ENCODE peak calls at places on chromosomes 2 and 18, in six cellular contexts. F is stomach; Y is psoas muscle; D is CD4-positive, CD25-positive, alpha-beta regulatory T cell; V is A673; E is mesendoderm. K is an unnamed sample.

GRCh38 chr2:5798083-5798482 is 105.9 kb downstream of the SOX11 start:
- DNase-seq in Y (no peak), D (no peak), F (no peak), V (peak; percentile 4), E (peak; percentile 6), K (no peak)

GRCh38 chr2:11683486-11683885 is 13.5 kb upstream of the NTSR2 start:
- DNase-seq in E (peak; percentile 56), Y (no peak), V (no peak), D (no peak), F (peak; percentile 24), K (no peak)

GRCh38 chr2:213122730-213123129 is 28.7 kb downstream of the IKZF2 start:
- DNase-seq in D (no peak), E (no peak), F (no peak), Y (no peak), V (peak; percentile 88), K (no peak)

GRCh38 chr2:62369549-62370164 is 136.3 kb downstream of the TMEM17 start:
- DNase-seq in F (no peak), E (peak; percentile 67), D (no peak), Y (no peak), V (no peak), K (no peak)

GRCh38 chr2:207975910-207976309 is 49.4 kb downstream of the PLEKHM3 start:
- DNase-seq in F (no peak), Y (no peak), D (no peak), E (no peak), V (no peak), K (no peak)

GRCh38 chr2:46096272-46096671 is 200.9 kb upstream of the EPAS1 start:
- DNase-seq in E (peak; percentile 24), D (no peak), V (no peak), F (no peak), Y (no peak), K (no peak)

GRCh38 chr2:148982282-148982681 is 56.2 kb upstream of the LYPD6B start:
- DNase-seq in E (no peak), D (no peak), F (no peak), Y (no peak), V (no peak), K (no peak)

GRCh38 chr18:63438181-63438580 is 15.9 kb upstream of the VPS4B start:
- DNase-seq in E (no peak), V (no peak), Y (no peak), D (no peak), F (no peak), K (no peak)

GRCh38 chr18:79942211-79942610 is 9.2 kb downstream of the SLC66A2 start:
- DNase-seq in Y (no peak), D (no peak), V (no peak), F (peak; percentile 4), E (no peak), K (no peak)

GRCh38 chr2:217920879-217921603 is 81.8 kb downstream of the TNS1 start:
- DNase-seq in V (no peak), Y (peak; percentile 73), E (peak; percentile 85), D (no peak), F (no peak), K (peak; percentile 88)

GRCh38 chr2:79980816-79981215 is 323.7 kb downstream of the LRRTM1 start:
- DNase-seq in D (no peak), Y (no peak), V (no peak), E (no peak), F (no peak), K (no peak)

GRCh38 chr2:109222825-109223471 is 93.9 kb downstream of the SH3RF3 start:
- DNase-seq in Y (no peak), F (no peak), D (no peak), E (peak; percentile 50), V (no peak), K (no peak)

GRCh38 chr18:76056467-76057194 is 438.4 kb downstream of the ZNF516 start:
- DNase-seq in Y (peak; percentile 54), F (no peak), E (no peak), V (no peak), D (no peak), K (peak; percentile 89)

GRCh38 chr2:32135409-32135808 is 30.3 kb upstream of the SLC30A6 start:
- DNase-seq in V (peak; percentile 66), Y (no peak), D (peak; percentile 59), E (peak; percentile 80), F (no peak), K (no peak)

GRCh38 chr2:192498747-192499146 is 304.0 kb upstream of the TMEFF2 start:
- DNase-seq in E (peak; percentile 4), F (no peak), D (no peak), Y (no peak), V (peak; percentile 3), K (no peak)

GRCh38 chr2:70707706-70708105 is 60.3 kb downstream of the ADD2 start:
- DNase-seq in E (no peak), D (no peak), Y (no peak), V (no peak), F (no peak), K (no peak)

GRCh38 chr2:240603846-240604245 is 17.3 kb downstream of the CAPN10 start:
- DNase-seq in E (no peak), D (no peak), F (no peak), V (no peak), Y (peak; percentile 8), K (peak; percentile 56)

GRCh38 chr2:240604291-240604938 is 17.9 kb downstream of the CAPN10 start:
- DNase-seq in V (no peak), Y (peak; percentile 78), F (peak; percentile 90), D (no peak), E (peak; percentile 65), K (peak; percentile 92)

GRCh38 chr2:240601831-240602160 is 15.3 kb downstream of the CAPN10 start:
- DNase-seq in V (no peak), F (no peak), D (no peak), E (no peak), Y (peak; percentile 4), K (peak; percentile 20)

GRCh38 chr2:240602266-240603050 is 15.9 kb downstream of the CAPN10 start:
- DNase-seq in E (no peak), Y (peak; percentile 7), D (no peak), F (no peak), V (no peak), K (no peak)

DNA sequence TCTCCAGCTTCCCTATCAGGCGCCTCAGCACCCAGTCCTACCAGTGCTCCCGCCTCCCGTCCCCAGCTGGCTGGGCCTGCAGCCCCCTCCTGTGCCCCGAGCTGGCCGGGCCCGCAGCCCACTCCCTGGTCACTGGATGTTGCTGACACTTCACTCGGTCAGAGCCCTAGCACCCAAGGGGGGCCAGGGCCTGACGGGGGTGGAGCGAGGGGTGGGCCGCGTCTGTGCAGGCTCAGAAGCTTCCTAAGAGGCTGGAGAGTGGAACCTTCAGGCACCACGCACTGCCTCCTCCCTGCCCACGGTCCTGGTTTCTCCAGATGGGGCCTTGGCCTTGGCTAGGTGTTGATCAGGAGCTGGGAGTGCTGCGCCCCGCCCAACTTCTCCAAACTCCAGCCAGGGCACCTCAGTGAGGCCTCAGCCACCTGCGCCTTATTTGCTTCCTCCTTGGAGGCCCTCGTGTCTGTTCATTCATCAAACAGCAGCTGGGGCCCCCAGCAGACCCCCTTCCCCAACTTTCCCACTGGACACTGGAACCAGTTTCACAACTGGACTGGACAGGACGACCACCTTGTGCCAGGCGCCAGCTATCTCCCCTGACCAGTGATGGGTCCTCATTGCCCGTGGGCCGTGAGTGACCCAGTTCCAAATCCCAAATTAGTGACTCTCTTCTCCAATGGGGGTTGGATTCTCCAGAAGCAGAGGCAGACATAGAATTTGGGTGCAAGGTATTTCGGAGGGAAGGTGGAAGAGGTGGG is 16.7 kb downstream of the CAPN10 start:
- DNase-seq in E (no peak), V (no peak), F (no peak), D (no peak), Y (peak; percentile 12), K (no peak)
- H3K4me1 ChIP-seq in E (no peaks in the 10 kb centered on the region), V (no peaks in the 10 kb centered on the region), F (peaks cover 8% of the 10 kb centered on the region), D (no peaks in the 10 kb centered on the region), Y (no peaks in the 10 kb centered on the region), K (no peaks in the 10 kb centered on the region)

GRCh38 chr2:56185101-56185581 is 1.4 kb downstream of the CCDC85A start:
- DNase-seq in D (no peak), Y (peak; percentile 35), E (peak; percentile 24), F (no peak), V (peak; percentile 8), K (peak; percentile 66)

GRCh38 chr2:56183643-56184499 is at the start of gene CCDC85A:
- DNase-seq in V (peak; percentile 85), D (peak; percentile 62), Y (peak; percentile 86), E (peak; percentile 85), F (peak; percentile 86), K (peak; percentile 95)

GRCh38 chr2:56182420-56182819 is 1.4 kb upstream of the CCDC85A start:
- DNase-seq in E (peak; percentile 93), V (no peak), D (no peak), F (no peak), Y (no peak), K (no peak)

GRCh38 chr2:56184500-56184996 is 758 bp downstream of the CCDC85A start:
- DNase-seq in D (no peak), E (peak; percentile 54), F (no peak), V (no peak), Y (peak; percentile 18), K (peak; percentile 62)

DNA sequence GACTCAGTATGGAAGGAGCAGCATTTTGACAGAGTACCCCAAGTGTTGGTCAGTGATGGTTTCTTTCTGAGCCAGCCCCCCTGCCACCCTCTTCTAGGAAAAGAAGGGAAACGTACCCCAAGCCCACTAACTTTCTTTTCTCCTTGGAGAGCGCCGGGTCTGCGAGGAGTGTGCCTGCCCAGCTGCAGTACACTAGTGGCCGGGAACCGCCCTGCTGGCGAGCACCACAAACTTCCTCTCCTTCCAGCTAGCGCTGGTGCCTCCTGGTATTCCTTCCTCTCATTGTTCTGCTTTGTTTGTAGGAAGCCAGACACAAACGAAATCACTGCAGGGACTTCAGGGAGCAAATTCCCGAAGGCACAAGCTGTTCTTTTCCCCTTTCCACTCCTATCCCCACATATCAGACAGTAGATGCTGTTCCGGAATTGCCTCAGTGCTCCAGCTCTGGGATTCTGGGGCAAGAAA is 1.8 kb downstream of the CCDC85A start:
- DNase-seq in F (no peak), Y (peak; percentile 29), D (no peak), E (peak; percentile 70), V (peak; percentile 37), K (peak; percentile 80)
- H3K27ac ChIP-seq in F (peak overlapping the region; percentile 60), Y (no peak overlapping the region), D (no peak overlapping the region), E (no peak overlapping the region), V (no peak overlapping the region), K (peak overlapping the region; percentile 91)

DNA sequence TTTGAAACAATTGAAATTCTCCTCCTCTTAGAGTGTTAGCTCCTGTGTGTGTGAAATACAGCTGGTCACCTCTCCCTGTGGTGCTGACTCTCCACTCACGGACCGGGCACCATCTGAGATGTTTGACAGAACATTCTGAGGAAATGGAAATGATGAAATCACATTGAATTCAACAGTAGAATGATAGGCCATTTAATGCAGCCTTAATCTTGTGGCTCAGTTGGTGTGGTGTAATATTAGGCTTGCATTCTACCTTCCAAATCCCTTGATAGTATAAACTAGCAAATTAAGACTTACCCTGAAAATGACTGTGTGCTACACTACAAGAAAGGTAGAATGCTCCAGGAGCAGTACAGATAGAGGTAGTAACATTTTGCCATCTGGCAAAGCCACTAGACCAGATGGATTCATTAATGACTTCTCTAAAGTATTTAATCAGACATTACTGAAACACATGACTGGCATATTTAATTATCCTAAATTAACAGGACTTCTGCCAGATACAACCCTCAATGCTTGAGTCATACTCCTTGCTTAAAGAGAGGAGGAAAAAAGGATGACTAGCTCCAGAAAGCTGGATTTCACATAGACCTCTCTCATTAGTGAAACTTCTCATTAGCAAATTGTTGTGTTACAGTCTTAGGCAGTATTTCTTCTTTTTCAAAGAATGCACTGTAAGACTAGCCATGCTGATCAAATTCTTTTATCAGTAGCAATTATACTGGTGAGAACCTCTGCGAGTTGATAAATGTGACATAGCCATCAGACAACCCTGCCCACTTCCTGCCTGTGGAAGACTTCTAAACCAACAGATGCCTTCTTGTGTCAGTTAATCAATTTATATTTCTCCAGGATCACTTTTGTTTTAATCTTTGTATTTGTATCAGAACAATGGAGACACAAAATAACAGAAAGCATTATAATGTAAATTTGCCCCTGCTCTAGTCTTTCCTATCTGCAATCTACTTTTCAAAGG is 80.6 kb downstream of the EML6 start:
- DNase-seq in V (no peak), E (peak; percentile 9), D (peak; percentile 14), Y (no peak), F (no peak), K (no peak)
- H3K4me1 ChIP-seq in V (no peaks in the 10 kb centered on the region), E (no peaks in the 10 kb centered on the region), D (no peaks in the 10 kb centered on the region), Y (no peaks in the 10 kb centered on the region), F (no peaks in the 10 kb centered on the region), K (peaks cover 2% of the 10 kb centered on the region)

GRCh38 chr2:98572211-98572610 is 36.1 kb downstream of the COA5 start:
- DNase-seq in E (no peak), Y (no peak), V (no peak), F (no peak), D (no peak), K (no peak)
- H3K27ac ChIP-seq in E (no peak overlapping the region), Y (no peak overlapping the region), V (no peak overlapping the region), F (no peak overlapping the region), D (no peak overlapping the region), K (no peak overlapping the region)

K was measured in right cardiac atrium.